ENCODE peak calls at places on chromosomes 16 and 17, in ten cellular contexts. A, Q, E, R, X, C, Z, O, V and U are unnamed samples.

GRCh38 chr17:75090871-75091854 is 3.4 kb downstream of the SLC16A5 start:
- DNase-seq in E (no peak), C (no peak), R (peak), Q (no peak), O (no peak), Z (no peak), V (no peak), X (no peak), A (no peak), U (no peak)

GRCh38 chr16:82832861-82833260 is 206.1 kb downstream of the CDH13 start:
- DNase-seq in V (no peak), E (no peak), Q (no peak), R (no peak), C (no peak), A (no peak), Z (peak), X (no peak), O (no peak), U (no peak)

GRCh38 chr16:88854306-88855111 is 2.2 kb downstream of the GALNS start:
- DNase-seq in O (no peak), X (no peak), Z (no peak), C (no peak), R (no peak), V (peak), A (no peak), E (no peak), Q (peak), U (no peak)

GRCh38 chr17:60421273-60422161 is 772 bp upstream of the CHCT1 start:
- DNase-seq in R (peak), E (peak), Z (peak), A (peak), O (peak), Q (peak), C (peak), V (peak), X (no peak), U (peak)

GRCh38 chr17:8994319-8994718 is 27.0 kb upstream of the NTN1 start:
- DNase-seq in V (peak), X (peak), E (no peak), Z (peak), Q (peak), R (peak), C (no peak), O (peak), A (no peak), U (no peak)

GRCh38 chr17:57652811-57653210 is 92.3 kb downstream of the CCDC182 start:
- DNase-seq in R (no peak), V (no peak), C (no peak), Q (no peak), X (no peak), A (no peak), Z (no peak), E (no peak), O (no peak), U (no peak)

GRCh38 chr17:82962163-82962720 is 117.2 kb upstream of the METRNL start:
- DNase-seq in O (no peak), Q (no peak), V (no peak), C (no peak), R (no peak), E (no peak), A (no peak), Z (peak), X (no peak), U (no peak)

GRCh38 chr17:28907052-28907438 is 4.2 kb upstream of the DHRS13 start:
- DNase-seq in Z (no peak), C (no peak), E (no peak), O (no peak), R (no peak), Q (no peak), X (no peak), V (no peak), A (no peak), U (no peak)

GRCh38 chr16:11460820-11461594 is 115.7 kb downstream of the RMI2 start:
- DNase-seq in Z (no peak), A (no peak), R (no peak), X (no peak), Q (no peak), O (no peak), V (no peak), E (no peak), C (no peak), U (no peak)

GRCh38 chr17:42891539-42892152 is 9.0 kb upstream of the G6PC1 start:
- DNase-seq in X (no peak), O (peak), Q (no peak), E (no peak), A (no peak), R (peak), V (no peak), C (no peak), Z (peak), U (no peak)

GRCh38 chr16:53566568-53566967 is 63.6 kb upstream of the AKTIP start:
- DNase-seq in X (no peak), E (no peak), V (no peak), Z (no peak), R (no peak), A (no peak), O (no peak), Q (no peak), C (no peak), U (no peak)

GRCh38 chr17:12099412-12099811 is 78.7 kb downstream of the MAP2K4 start:
- DNase-seq in Q (no peak), R (no peak), E (no peak), C (no peak), V (no peak), A (no peak), Z (no peak), O (no peak), X (no peak), U (no peak)

GRCh38 chr16:81451753-81452680 is 7.4 kb downstream of the CMIP start:
- DNase-seq in C (no peak), X (no peak), Q (peak), E (no peak), V (peak), Z (no peak), O (no peak), A (no peak), R (peak), U (no peak)

GRCh38 chr17:79977711-79978544 is 57.7 kb downstream of the TBC1D16 start:
- DNase-seq in O (no peak), A (no peak), X (no peak), C (no peak), E (no peak), Q (no peak), R (no peak), V (no peak), Z (peak), U (no peak)

GRCh38 chr16:20822451-20823128 is 16.3 kb downstream of the REXO5 start:
- DNase-seq in O (no peak), X (no peak), Q (no peak), R (no peak), E (no peak), V (no peak), A (no peak), C (no peak), Z (no peak), U (no peak)

GRCh38 chr17:28031174-28031573 is 11.3 kb upstream of the NLK start:
- DNase-seq in Q (no peak), Z (no peak), O (no peak), R (peak), E (no peak), V (no peak), X (no peak), A (no peak), C (no peak), U (no peak)